ENCODE peak calls at places on chromosomes 7 and 10, in five cellular contexts. F, H, M, K and A are unnamed samples.

GRCh38 chr7:66503036-66503370 is 125.7 kb upstream of the KCTD7 start:
- DNase-seq in F (no peak), H (no peak), M (no peak), K (no peak), A (no peak)

GRCh38 chr7:108193593-108194498 is 63.7 kb upstream of the LAMB4 start:
- DNase-seq in F (peak), H (no peak), M (no peak), K (no peak), A (no peak)

GRCh38 chr7:114663502-114663901 is 248.9 kb downstream of the FOXP2 start:
- DNase-seq in F (peak), H (no peak), M (no peak), K (no peak), A (no peak)

GRCh38 chr10:43749145-43749576 is 100.5 kb upstream of the ZNF32 start:
- DNase-seq in F (no peak), H (no peak), M (no peak), K (no peak), A (no peak)

GRCh38 chr7:132825932-132826480 is 249.7 kb upstream of the PLXNA4 start:
- DNase-seq in F (no peak), H (no peak), M (no peak), K (no peak), A (no peak)

GRCh38 chr7:73418113-73418703 is 15.4 kb upstream of the FZD9 start:
- DNase-seq in F (no peak), H (no peak), M (no peak), K (no peak), A (no peak)

GRCh38 chr7:128177768-128178550 is 63.1 kb upstream of the LEP start:
- DNase-seq in F (no peak), H (no peak), M (no peak), K (no peak), A (no peak)

GRCh38 chr10:74177140-74177677 is 26.2 kb downstream of the ADK start:
- DNase-seq in F (no peak), H (peak), M (peak), K (peak), A (no peak)

GRCh38 chr7:1812693-1813393 is 142.8 kb downstream of the ELFN1 start:
- DNase-seq in F (peak), H (peak), M (no peak), K (peak), A (no peak)

GRCh38 chr7:55362927-55363326 is 2.2 kb upstream of the LANCL2 start:
- DNase-seq in F (no peak), H (no peak), M (no peak), K (no peak), A (no peak)